ENCODE peak calls at places on chromosomes 4 and X, in ten cellular contexts. T, C, Z, Q, U, S, E, N, D and B are unnamed samples.

GRCh38 chr4:183790661-183791060 is 114.4 kb upstream of the STOX2 start:
- DNase-seq in T (no peak), C (no peak), Z (no peak), Q (no peak), U (no peak), S (no peak), E (no peak), N (no peak), D (no peak), B (no peak)

GRCh38 chr4:1763550-1764080 is 29.5 kb upstream of the FGFR3 start:
- DNase-seq in T (no peak), C (peak; percentile 39), Z (no peak), Q (no peak), U (peak; percentile 54), S (peak; percentile 48), E (peak; percentile 11), N (no peak), D (peak; percentile 77), B (peak; percentile 80)

GRCh38 chr4:153151535-153152452 is 52.4 kb upstream of the TRIM2 start:
- DNase-seq in T (no peak), C (peak; percentile 39), Z (peak; percentile 41), Q (peak; percentile 91), U (peak; percentile 67), S (peak; percentile 43), E (no peak), N (no peak), D (peak; percentile 58), B (peak; percentile 50)

GRCh38 chr4:1044469-1045192 is 33.2 kb downstream of the FGFRL1 start:
- DNase-seq in T (no peak), C (no peak), Z (no peak), Q (peak; percentile 78), U (no peak), S (peak; percentile 27), E (no peak), N (peak; percentile 49), D (no peak), B (no peak)

GRCh38 chr4:36281384-36282106 is at the start of gene DTHD1:
- DNase-seq in T (no peak), C (no peak), Z (no peak), Q (no peak), U (no peak), S (no peak), E (no peak), N (no peak), D (no peak), B (no peak)

GRCh38 chr4:125317526-125317880 is 2.7 kb downstream of the FAT4 start:
- DNase-seq in T (peak; percentile 89), C (peak; percentile 57), Z (peak; percentile 47), Q (peak; percentile 65), U (peak; percentile 53), S (peak; percentile 56), E (peak; percentile 38), N (no peak), D (no peak), B (no peak)

GRCh38 chr4:57109847-57110634 is at the start of gene IGFBP7:
- DNase-seq in T (peak; percentile 87), C (peak; percentile 79), Z (peak; percentile 22), Q (peak; percentile 90), U (peak; percentile 60), S (peak; percentile 53), E (no peak), N (no peak), D (peak; percentile 63), B (peak; percentile 70)

GRCh38 chr4:36269116-36269515 is 12.3 kb upstream of the DTHD1 start:
- DNase-seq in T (no peak), C (no peak), Z (peak; percentile 6), Q (no peak), U (no peak), S (no peak), E (no peak), N (no peak), D (no peak), B (no peak)

GRCh38 chrX:8955521-8955920 is 78.4 kb downstream of the FAM9B start:
- DNase-seq in T (no peak), C (no peak), Z (no peak), Q (no peak), U (no peak), S (peak; percentile 37), E (no peak), N (no peak), D (no peak), B (no peak)

GRCh38 chrX:68147848-68148247 is 285.4 kb downstream of the OPHN1 start:
- DNase-seq in T (no peak), C (no peak), Z (no peak), Q (no peak), U (no peak), S (no peak), E (no peak), N (no peak), D (no peak), B (no peak)

GRCh38 chr4:107034982-107035710 is 967 bp downstream of the DKK2 start:
- DNase-seq in T (peak; percentile 86), C (peak; percentile 53), Z (peak; percentile 51), Q (peak; percentile 70), U (peak; percentile 45), S (peak; percentile 37), E (no peak), N (peak; percentile 42), D (no peak), B (peak; percentile 9)

GRCh38 chr4:120304801-120305200 is 238.2 kb upstream of the MAD2L1 start:
- DNase-seq in T (no peak), C (no peak), Z (no peak), Q (no peak), U (no peak), S (no peak), E (no peak), N (no peak), D (no peak), B (no peak)

GRCh38 chr4:114907514-114908099 is 205.8 kb downstream of the NDST4 start:
- DNase-seq in T (no peak), C (no peak), Z (no peak), Q (no peak), U (no peak), S (no peak), E (no peak), N (no peak), D (no peak), B (no peak)

DNA sequence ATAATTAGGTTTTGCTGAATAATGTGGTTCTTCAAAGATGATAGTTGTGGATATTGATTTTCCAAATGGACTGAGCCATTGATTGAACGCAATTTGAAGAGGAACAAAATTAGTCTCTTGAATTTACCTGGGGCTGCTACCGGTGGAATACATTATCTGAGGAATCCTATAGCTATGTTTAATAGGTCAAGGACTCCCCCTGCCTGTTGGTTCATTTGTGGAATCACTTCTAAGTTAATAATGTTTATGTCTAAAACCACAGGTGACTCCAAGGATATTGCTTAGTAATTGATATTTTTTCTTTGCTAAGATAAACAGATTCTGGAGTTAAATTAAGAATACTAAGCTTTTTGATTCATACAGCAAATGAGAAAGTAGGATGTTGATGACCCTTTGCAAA is 576.0 kb upstream of the PABPC4L start:
- DNase-seq in T (no peak), C (peak; percentile 1), Z (peak; percentile 9), Q (no peak), U (peak; percentile 5), S (no peak), E (no peak), N (no peak), D (no peak), B (no peak)
- TF ChIP-seq CTCF in T (no peak), C (peak; percentile 36), Z (no peak), Q (no peak), U (peak; percentile 6), S (no peak), E (no peak), N (peak; percentile 31), D (no peak), B (peak; percentile 18)

DNA sequence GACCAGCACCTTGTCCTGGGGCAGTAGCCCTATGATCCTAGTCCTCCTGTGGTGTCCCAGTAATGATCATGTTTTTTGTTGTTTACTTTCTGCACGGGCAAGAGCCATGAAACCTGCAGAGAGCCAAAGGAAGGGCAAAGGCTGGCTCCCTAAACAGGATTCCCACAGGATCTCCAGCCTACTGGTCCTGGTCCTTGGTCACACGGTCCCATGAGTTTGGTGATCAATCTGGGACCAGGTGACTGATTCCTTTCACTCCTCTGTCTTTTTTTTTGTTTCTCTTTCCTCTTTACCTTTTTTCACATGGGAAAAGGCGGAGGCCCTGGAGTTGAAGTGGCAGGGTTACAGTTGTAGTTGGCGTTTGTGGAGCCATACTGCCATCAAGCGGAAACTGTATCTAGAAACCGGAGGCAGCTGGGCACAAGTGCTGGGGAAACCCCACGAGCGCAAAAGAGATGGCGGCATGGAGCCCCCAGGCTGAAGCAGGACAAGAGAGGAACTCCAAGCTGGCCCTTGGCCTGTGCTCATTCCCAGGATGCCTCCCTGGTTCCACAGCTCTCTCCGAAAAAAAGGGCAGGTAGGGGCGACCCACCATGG is 34.6 kb downstream of the NBDY start:
- DNase-seq in T (peak; percentile 94), C (peak; percentile 63), Z (no peak), Q (no peak), U (peak; percentile 39), S (no peak), E (no peak), N (no peak), D (no peak), B (peak; percentile 59)
- TF ChIP-seq CTCF in T (no peak), C (peak; percentile 50), Z (no peak), Q (no peak), U (peak; percentile 19), S (no peak), E (peak; percentile 56), N (no peak), D (no peak), B (peak; percentile 61)

DNA sequence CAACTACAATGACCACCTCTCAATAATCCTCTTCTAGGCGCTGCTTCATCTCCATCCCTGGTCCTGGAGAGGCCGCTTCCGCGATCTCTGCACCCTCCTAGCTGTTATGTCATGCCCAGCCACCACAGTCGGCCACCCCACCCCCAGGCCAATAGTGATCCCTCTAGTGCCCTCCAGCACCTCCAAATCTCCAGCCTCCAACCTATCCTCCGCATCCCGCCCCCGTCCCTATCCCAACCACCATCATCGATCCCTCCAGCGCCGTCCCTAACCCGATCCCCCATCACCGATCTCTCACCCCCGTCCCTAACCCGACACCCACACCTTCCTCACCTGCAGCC is 856 bp downstream of the NKRF start:
- DNase-seq in T (no peak), C (peak; percentile 51), Z (no peak), Q (no peak), U (no peak), S (no peak), E (peak; percentile 16), N (no peak), D (no peak), B (no peak)
- TF ChIP-seq CTCF in T (no peak), C (no peak), Z (no peak), Q (no peak), U (no peak), S (no peak), E (no peak), N (no peak), D (no peak), B (no peak)

DNA sequence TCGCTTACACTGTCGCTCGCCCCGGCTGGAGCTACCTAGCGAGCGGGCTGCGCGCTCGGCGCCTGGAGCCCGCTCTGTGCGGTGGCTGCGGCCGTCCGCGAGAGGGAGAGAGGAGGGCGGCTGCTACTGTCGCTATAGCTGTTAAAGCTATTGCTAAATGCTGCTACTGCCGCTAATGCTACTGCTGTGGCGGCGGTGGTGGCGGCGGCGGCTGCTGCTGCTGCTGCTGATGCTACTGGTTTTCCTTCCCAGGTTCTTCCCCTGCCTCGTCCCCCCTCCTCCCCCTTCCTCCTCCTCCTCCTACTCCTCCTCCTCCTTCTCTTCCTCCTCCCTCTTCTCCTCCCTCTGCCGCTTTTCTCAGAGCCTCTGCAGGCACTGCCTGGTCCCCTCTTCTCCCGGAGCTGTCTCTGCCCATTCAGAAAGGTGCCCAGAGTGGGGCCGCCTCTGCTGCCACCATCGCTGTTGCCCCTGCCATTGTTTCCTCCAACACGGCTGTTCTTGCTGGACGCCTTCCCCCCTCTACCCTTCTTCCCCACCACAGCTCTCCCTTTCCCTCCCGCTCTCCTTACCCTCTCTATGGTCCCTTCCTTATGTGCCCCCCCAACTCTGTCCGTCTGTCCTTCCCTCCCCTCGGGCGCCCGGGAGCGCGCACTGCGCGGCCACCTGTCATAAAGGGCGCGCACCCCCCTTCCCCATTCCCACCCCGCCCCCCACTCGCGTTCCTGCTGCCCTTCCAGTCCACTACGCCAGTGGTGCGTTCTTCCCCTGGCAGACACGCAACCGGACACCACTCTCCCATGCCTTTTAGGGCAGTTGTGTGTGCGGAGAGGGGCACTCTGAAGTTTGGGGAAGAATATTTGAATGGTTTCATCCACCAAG is at the start of gene NEXMIF:
- DNase-seq in T (no peak), C (peak; percentile 77), Z (peak; percentile 47), Q (no peak), U (no peak), S (peak; percentile 9), E (no peak), N (no peak), D (peak; percentile 52), B (peak; percentile 65)
- TF ChIP-seq CTCF in T (no peak), C (peak; percentile 13), Z (no peak), Q (no peak), U (peak; percentile 18), S (no peak), E (no peak), N (peak; percentile 10), D (no peak), B (peak; percentile 30)